ENCODE peak calls at places on chromosome 9, in five cellular contexts. N is right atrium auricular region, E is GM18507, J is caudate nucleus, U is bronchial epithelial cell. M is an unnamed sample.

GRCh38 chr9:89387970-89388867 is 69.9 kb downstream of the SECISBP2 start:
- DNase-seq in N (peak), E (no peak), J (no peak), U (peak), M (no peak)

GRCh38 chr9:33340186-33340585 is 49.9 kb downstream of the NFX1 start:
- DNase-seq in N (no peak), E (no peak), J (no peak), U (no peak), M (no peak)

GRCh38 chr9:5978523-5978922 is 36.9 kb downstream of the RANBP6 start:
- DNase-seq in N (no peak), E (no peak), J (no peak), U (no peak), M (no peak)

GRCh38 chr9:4862506-4863250 is 69.9 kb downstream of the RCL1 start:
- DNase-seq in N (no peak), E (no peak), J (no peak), U (no peak), M (no peak)

GRCh38 chr9:121599872-121600585 is 51.4 kb upstream of the DAB2IP start:
- DNase-seq in N (no peak), E (no peak), J (no peak), U (no peak), M (no peak)

GRCh38 chr9:95175523-95175922 is 142.0 kb downstream of the FANCC start:
- DNase-seq in N (no peak), E (no peak), J (no peak), U (no peak), M (no peak)

GRCh38 chr9:135214706-135215105 is 127.2 kb downstream of the OLFM1 start:
- DNase-seq in N (no peak), E (no peak), J (no peak), U (no peak), M (no peak)

GRCh38 chr9:84791608-84792007 is 122.1 kb downstream of the NTRK2 start:
- DNase-seq in N (no peak), E (no peak), J (no peak), U (no peak), M (no peak)

GRCh38 chr9:118522093-118523028 is 818.2 kb downstream of the TLR4 start:
- DNase-seq in N (no peak), E (no peak), J (no peak), U (peak), M (no peak)

GRCh38 chr9:116317503-116317902 is 163.9 kb downstream of the PAPPA start:
- DNase-seq in N (no peak), E (no peak), J (no peak), U (no peak), M (no peak)